ENCODE peak calls at places on chromosomes 11 and 22, in six cellular contexts. X is Peyer's patch, W is HCT116, Z is uterus, J is body of pancreas, O is tibial nerve. I is an unnamed sample.

GRCh38 chr11:75342966-75343870 is 8.2 kb downstream of the ARRB1 start:
- DNase-seq in J (peak; percentile 80), O (no peak), X (peak; percentile 65), W (no peak), Z (no peak), I (peak; percentile 66)

GRCh38 chr11:128411812-128412211 is 175.5 kb downstream of the ETS1 start:
- DNase-seq in Z (no peak), O (no peak), J (no peak), X (no peak), W (no peak), I (no peak)

GRCh38 chr11:79400717-79401330 is 40.0 kb downstream of the TENM4 start:
- DNase-seq in X (no peak), W (no peak), Z (no peak), J (peak; percentile 24), O (no peak), I (peak; percentile 10)

GRCh38 chr11:36239636-36240035 is 49.6 kb downstream of the COMMD9 start:
- DNase-seq in O (no peak), X (no peak), J (no peak), W (no peak), Z (no peak), I (no peak)

GRCh38 chr11:102842930-102843329 is 479 bp downstream of the MMP3 start:
- DNase-seq in W (no peak), O (no peak), J (no peak), X (no peak), Z (no peak), I (no peak)

GRCh38 chr22:37753746-37754145 is 54.0 kb upstream of the GCAT start:
- DNase-seq in J (no peak), Z (no peak), X (no peak), O (no peak), W (no peak), I (no peak)

GRCh38 chr11:72724851-72725730 is 27.1 kb downstream of the ARAP1 start:
- DNase-seq in X (peak; percentile 91), O (peak; percentile 58), J (peak; percentile 82), Z (peak; percentile 77), W (peak; percentile 71), I (peak; percentile 88)

GRCh38 chr11:12451179-12451814 is 73.9 kb downstream of the PARVA start:
- DNase-seq in W (no peak), Z (no peak), O (no peak), X (no peak), J (no peak), I (no peak)

GRCh38 chr22:29801796-29802195 is 34.6 kb downstream of the UQCR10 start:
- DNase-seq in W (no peak), Z (no peak), X (no peak), O (no peak), J (no peak), I (no peak)

GRCh38 chr11:35031869-35032268 is 107.1 kb upstream of the CD44 start:
- DNase-seq in J (no peak), O (no peak), Z (no peak), X (no peak), W (no peak), I (no peak)

GRCh38 chr11:1624621-1625020 is 2.7 kb upstream of the KRTAP5-4 start:
- DNase-seq in O (no peak), W (no peak), X (no peak), Z (no peak), J (no peak), I (no peak)

GRCh38 chr11:15884792-15885540 is 471.4 kb downstream of the SOX6 start:
- DNase-seq in J (no peak), O (no peak), Z (peak; percentile 32), X (no peak), W (no peak), I (no peak)

GRCh38 chr11:27718853-27719574 is 18.8 kb upstream of the BDNF start:
- DNase-seq in W (no peak), J (no peak), O (no peak), X (no peak), Z (no peak), I (no peak)

GRCh38 chr11:31772412-31772811 is 38.7 kb downstream of the PAX6 start:
- DNase-seq in J (no peak), Z (no peak), W (no peak), X (no peak), O (no peak), I (no peak)

GRCh38 chr11:33633251-33634003 is 67.2 kb downstream of the C11orf91 start:
- DNase-seq in J (no peak), O (no peak), W (peak; percentile 98), X (no peak), Z (no peak), I (no peak)

DNA sequence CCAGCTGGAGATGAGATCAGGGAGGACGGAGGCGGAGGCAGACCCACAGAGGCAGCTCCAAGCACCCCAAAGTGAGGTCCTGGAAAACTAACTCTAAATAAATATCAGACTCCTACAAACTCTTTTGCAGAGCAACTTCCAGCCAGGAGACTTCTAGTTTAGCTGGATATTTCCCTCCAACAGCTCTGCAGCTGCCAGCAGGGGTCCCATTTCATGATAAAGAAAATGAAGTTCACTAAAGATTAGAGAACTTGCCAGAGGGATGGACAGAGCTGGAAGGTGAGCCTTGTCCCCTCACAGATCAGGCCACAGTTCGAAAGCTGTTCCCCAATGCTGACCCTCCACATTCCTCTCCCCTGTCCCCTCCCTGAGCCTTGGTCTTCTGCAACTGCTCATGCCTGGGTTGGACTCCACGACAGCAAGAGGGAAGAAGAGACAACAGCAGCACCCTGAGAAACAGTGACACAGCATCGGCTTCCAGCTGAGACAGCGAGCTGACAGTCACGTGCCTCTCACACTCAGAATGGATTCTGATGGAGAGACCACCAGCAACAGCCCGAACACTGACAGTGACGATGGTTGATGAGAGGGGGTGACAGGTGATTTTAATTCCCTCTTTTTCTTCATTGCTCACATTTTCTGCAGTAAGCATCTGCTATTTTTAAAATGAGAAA is 5.7 kb downstream of the CARS1 start:
- DNase-seq in J (no peak), X (no peak), Z (no peak), W (no peak), O (no peak), I (no peak)
- TF ChIP-seq POLR2A in J (no peak), X (no peak), Z (no peak), W (no peak), O (no peak), I (no peak)

DNA sequence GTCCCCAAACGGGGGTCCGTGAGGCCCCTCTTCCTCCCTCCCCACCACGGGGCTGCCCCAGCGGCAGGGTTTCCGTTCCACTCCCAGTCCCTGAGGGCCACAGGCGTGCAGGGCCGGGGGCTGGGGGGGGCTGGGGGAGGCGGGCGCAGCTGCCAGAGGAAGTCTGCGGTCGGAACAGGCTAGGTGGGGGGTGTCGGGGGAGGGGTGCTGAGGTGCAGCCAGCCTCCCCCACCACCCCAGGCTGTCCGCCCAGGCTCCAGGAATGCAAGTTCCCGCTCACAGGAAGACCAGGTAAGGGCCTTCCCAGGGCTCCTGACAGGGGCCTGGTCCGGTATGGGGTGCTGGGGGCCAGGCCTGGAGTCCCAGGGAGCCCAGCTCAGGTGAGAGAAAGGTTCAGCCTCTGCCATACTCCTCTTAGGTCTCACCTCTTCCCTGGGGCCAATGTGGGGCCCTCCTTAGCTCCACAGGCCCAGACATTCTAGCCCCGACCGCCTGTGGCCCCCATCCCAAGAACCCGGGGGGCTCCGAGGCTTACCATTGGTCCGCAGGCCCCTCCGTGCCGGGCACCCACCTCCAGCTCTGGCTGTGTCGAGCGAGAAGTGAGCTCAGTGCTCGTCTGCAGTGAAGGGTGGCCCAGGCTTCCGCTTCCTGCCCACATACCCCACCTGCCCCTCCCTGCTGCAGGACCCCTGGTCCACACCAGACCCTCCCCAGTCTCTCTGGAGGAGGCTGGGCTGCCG is at the start of gene PTPRCAP:
- DNase-seq in Z (no peak), W (no peak), J (no peak), X (peak; percentile 93), O (no peak), I (no peak)
- TF ChIP-seq POLR2A in Z (no peak), W (no peak), J (no peak), X (peak; percentile 43), O (no peak), I (no peak)

GRCh38 chr22:46296257-46297150 is at the start of gene GTSE1:
- DNase-seq in O (peak; percentile 95), X (peak; percentile 99), J (peak; percentile 97), W (peak; percentile 93), Z (peak; percentile 96), I (peak; percentile 98)
- TF ChIP-seq POLR2A in O (peak; percentile 45), X (peak; percentile 65), J (peak; percentile 26), W (peak; percentile 83), Z (peak; percentile 47), I (peak; percentile 91)

GRCh38 chr11:77726524-77726923 is 88.9 kb upstream of the CLNS1A start:
- DNase-seq in W (no peak), Z (no peak), X (no peak), O (no peak), J (no peak), I (peak; percentile 16)
- TF ChIP-seq POLR2A in W (no peak), Z (no peak), X (no peak), O (no peak), J (no peak), I (no peak)

I was measured in erythroblast.